ENCODE peak calls at places on chromosomes 11 and 22, in four cellular contexts. F is IMR-90, K is K562, N is GM12878. R is an unnamed sample.

GRCh38 chr11:57460017-57460755 is at the start of gene RTN4RL2:
- DNase-seq in N (no peak), K (peak; percentile 90), F (peak; percentile 45), R (peak; percentile 78)

GRCh38 chr11:122108192-122108799 is 7.7 kb downstream of the BLID start:
- DNase-seq in K (peak; percentile 7), F (peak; percentile 70), N (no peak), R (peak; percentile 62)

GRCh38 chr22:35533365-35534029 is 7.1 kb upstream of the RASD2 start:
- DNase-seq in F (no peak), K (no peak), N (no peak), R (no peak)

GRCh38 chr11:70409437-70409836 is 11.1 kb downstream of the CTTN start:
- DNase-seq in K (no peak), N (no peak), F (no peak), R (no peak)

GRCh38 chr11:18706330-18707243 is 8.0 kb downstream of the TMEM86A start:
- DNase-seq in K (no peak), F (no peak), N (no peak), R (no peak)

GRCh38 chr22:38788016-38788415 is 5.9 kb downstream of the DNAL4 start:
- DNase-seq in N (no peak), K (no peak), F (peak; percentile 60), R (no peak)

GRCh38 chr11:102470257-102470656 is 17.7 kb upstream of the TMEM123 start:
- DNase-seq in F (no peak), K (no peak), N (no peak), R (no peak)

GRCh38 chr11:128316541-128317206 is 270.7 kb downstream of the ETS1 start:
- DNase-seq in F (no peak), N (no peak), K (no peak), R (no peak)

GRCh38 chr22:46047226-46047625 is 70.3 kb upstream of the WNT7B start:
- DNase-seq in K (no peak), N (no peak), F (no peak), R (no peak)

GRCh38 chr11:44903035-44903434 is 47.6 kb downstream of the TP53I11 start:
- DNase-seq in F (no peak), N (no peak), K (no peak), R (no peak)

GRCh38 chr22:30036656-30037055 is 43.6 kb upstream of the HORMAD2 start:
- DNase-seq in K (peak; percentile 29), F (peak; percentile 28), N (no peak), R (peak; percentile 16)

GRCh38 chr11:95443386-95443785 is 212.4 kb upstream of the SESN3 start:
- DNase-seq in F (no peak), K (peak; percentile 21), N (peak; percentile 48), R (peak; percentile 1)

GRCh38 chr11:81707881-81708280 is 1025.8 kb downstream of the FAM181B start:
- DNase-seq in F (no peak), N (no peak), K (no peak), R (no peak)

GRCh38 chr11:125241104-125241503 is 76.6 kb downstream of the PKNOX2 start:
- DNase-seq in F (no peak), N (no peak), K (no peak), R (no peak)

GRCh38 chr22:21445437-21446127 is 21.6 kb upstream of the TMEM191C start:
- DNase-seq in F (no peak), N (no peak), K (no peak), R (no peak)

GRCh38 chr22:20965104-20965887 is 1.8 kb upstream of the AIFM3 start:
- DNase-seq in N (no peak), K (peak; percentile 65), F (no peak), R (no peak)

GRCh38 chr11:2522636-2523255 is 77.9 kb downstream of the KCNQ1 start:
- DNase-seq in N (no peak), F (no peak), K (no peak), R (no peak)

GRCh38 chr11:70769106-70769505 is 370.8 kb downstream of the CTTN start:
- DNase-seq in K (no peak), F (no peak), N (no peak), R (no peak)

GRCh38 chr11:1482581-1483444 is 3.8 kb downstream of the MOB2 start:
- DNase-seq in N (no peak), K (no peak), F (no peak), R (no peak)

GRCh38 chr11:44865866-44866272 is 84.8 kb downstream of the TP53I11 start:
- DNase-seq in F (no peak), K (no peak), N (no peak), R (no peak)

GRCh38 chr11:48019230-48019584 is 38.8 kb downstream of the PTPRJ start:
- DNase-seq in F (no peak), N (no peak), K (no peak), R (no peak)

GRCh38 chr22:43197271-43197941 is 10.5 kb upstream of the TTLL12 start:
- DNase-seq in F (no peak), N (no peak), K (no peak), R (no peak)

GRCh38 chr11:48148749-48149148 is 67.9 kb upstream of the OR4B1 start:
- DNase-seq in N (no peak), K (no peak), F (no peak), R (no peak)

GRCh38 chr11:36130401-36130800 is 158.8 kb downstream of the COMMD9 start:
- DNase-seq in K (no peak), N (no peak), F (peak; percentile 77), R (no peak)

GRCh38 chr11:18633256-18634139 is 644 bp downstream of the SPTY2D1 start:
- DNase-seq in N (peak; percentile 75), K (no peak), F (peak; percentile 48), R (no peak)

GRCh38 chr11:96147913-96148312 is 195.1 kb downstream of the MAML2 start:
- DNase-seq in N (no peak), K (no peak), F (no peak), R (no peak)

GRCh38 chr11:11155962-11156815 is 196.9 kb downstream of the CSNK2A3 start:
- DNase-seq in F (no peak), K (peak; percentile 72), N (no peak), R (peak; percentile 9)

GRCh38 chr11:83257638-83258229 is 28.4 kb downstream of the CCDC90B start:
- DNase-seq in N (no peak), F (peak; percentile 73), K (no peak), R (no peak)
- TF ChIP-seq ELK1 in N (no peak), F (no peak), K (no peak), R (no peak)

DNA sequence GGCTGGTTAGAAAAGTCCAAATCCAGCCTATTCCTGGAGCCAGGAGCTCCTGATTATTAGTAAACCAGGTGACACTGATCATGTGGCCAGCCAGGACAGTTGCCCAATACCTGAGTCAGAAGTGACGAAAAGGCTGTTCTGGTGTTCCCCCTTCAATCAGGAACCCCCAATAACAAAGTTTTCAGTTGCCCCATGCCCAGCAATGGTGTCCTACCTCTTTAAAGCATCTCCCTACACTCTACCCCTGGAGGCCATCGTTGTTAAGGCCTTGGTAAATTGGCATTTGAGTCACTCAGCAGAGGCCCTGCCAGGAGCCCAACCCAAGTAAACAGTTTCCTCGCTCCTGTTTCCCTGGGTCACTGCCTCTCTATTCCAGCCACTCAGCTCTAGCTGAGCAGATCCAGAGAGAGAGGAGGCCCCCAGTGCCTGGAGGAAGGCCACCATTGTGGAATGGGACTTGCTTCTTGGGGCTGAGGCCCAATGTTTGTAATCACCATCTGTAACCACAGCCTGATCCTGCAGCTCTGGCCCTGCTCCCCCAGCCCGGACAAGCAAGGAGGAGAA is 25.0 kb downstream of the ARHGAP1 start:
- DNase-seq in N (no peak), K (no peak), F (peak; percentile 72), R (peak; percentile 52)
- TF ChIP-seq ELK1 in N (no peak), K (no peak), F (no peak), R (no peak)

DNA sequence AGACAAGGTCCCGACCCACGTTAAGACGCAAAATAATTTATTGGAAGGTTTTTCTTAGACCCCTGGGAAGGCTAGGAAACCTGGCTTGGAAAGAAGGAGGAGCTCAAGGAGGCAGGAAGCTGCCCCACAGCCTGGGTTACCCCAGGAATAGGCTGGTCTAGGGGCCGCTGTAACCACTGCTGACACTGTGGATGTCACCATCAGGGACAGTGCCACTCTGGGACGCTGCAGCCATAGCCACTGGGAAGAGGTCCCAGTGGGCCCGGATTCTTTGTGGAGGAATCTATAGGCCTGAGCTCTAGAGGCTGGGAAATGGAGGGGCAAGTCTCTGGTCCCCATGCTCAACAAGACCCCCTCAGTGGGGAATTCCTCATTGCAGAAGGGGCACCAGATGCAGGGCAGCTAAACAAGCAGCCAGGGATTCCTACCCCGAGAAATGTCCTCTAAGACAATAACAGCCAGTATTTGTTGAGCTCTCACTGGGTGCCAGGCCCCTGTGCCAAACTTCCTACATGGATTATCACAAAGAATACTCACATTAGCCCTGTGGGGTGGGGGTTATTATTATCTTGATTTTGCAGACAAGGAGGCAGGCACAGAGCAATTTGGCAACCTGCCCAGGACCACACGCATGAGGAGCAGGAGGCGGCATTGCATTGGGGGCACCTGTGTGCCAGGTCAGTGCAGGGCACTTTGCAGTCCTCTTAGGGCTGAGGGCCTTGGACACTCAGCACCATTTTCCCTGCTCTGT is 19.5 kb upstream of the CHKA start:
- DNase-seq in F (no peak), K (no peak), N (no peak), R (no peak)
- TF ChIP-seq ELK1 in F (no peak), K (no peak), N (no peak), R (no peak)

GRCh38 chr11:64357904-64358535 is 942 bp upstream of the RPS6KA4 start:
- DNase-seq in N (no peak), F (no peak), K (peak; percentile 85), R (peak; percentile 58)
- TF ChIP-seq ELK1 in N (no peak), F (no peak), K (no peak), R (no peak)

DNA sequence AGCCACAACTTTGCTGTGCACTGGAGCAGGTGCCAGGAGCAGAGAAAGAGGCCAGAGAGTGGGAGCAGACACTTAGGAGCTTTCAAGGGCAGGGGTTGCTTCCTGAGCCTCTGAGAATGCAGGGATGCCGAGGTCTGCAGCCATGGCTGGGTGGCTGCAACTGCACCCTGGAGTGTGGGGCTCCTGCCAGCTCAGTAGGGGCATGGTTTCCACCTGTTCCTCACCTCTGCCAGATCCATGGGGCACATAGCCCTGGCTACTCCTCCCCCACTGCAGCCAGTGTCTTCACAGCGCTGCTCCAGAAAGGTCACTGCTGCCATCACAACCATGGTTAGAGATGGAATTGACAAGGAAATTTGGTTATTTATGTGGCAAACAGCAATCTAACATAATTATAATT is 404.8 kb downstream of the CNTN5 start:
- DNase-seq in N (no peak), F (no peak), K (no peak), R (no peak)
- TF ChIP-seq ELK1 in N (no peak), F (no peak), K (no peak), R (no peak)

GRCh38 chr11:74592441-74593362 is at the start of gene POLD3:
- DNase-seq in N (peak; percentile 67), K (peak; percentile 89), F (peak; percentile 81), R (peak; percentile 80)

GRCh38 chr11:74593463-74593862 is 1.1 kb downstream of the POLD3 start:
- DNase-seq in F (no peak), K (no peak), N (no peak), R (no peak)

GRCh38 chr11:74592063-74592440 is 330 bp upstream of the POLD3 start:
- DNase-seq in N (no peak), K (no peak), F (peak; percentile 5), R (no peak)
- TF ChIP-seq ELK1 in N (no peak), K (no peak), F (no peak), R (no peak)

R was measured in A549.